ENCODE peak calls at places on chromosomes 6 and 20, in four cellular contexts. M is prostate gland, X is spleen, C is thyroid gland. A is an unnamed sample.

GRCh38 chr6:108739496-108740330 is 108.5 kb upstream of the ARMC2 start:
- DNase-seq in M (peak; percentile 51), X (no peak), C (no peak), A (no peak)

GRCh38 chr20:63648190-63648589 is 5.0 kb downstream of the STMN3 start:
- DNase-seq in M (no peak), X (no peak), C (no peak), A (no peak)

GRCh38 chr6:10518461-10519216 is 2.5 kb upstream of the GCNT2 start:
- DNase-seq in M (peak; percentile 41), X (no peak), C (no peak), A (no peak)

GRCh38 chr20:11195169-11195568 is 521.4 kb upstream of the JAG1 start:
- DNase-seq in M (no peak), X (no peak), C (peak; percentile 8), A (no peak)

GRCh38 chr6:54097753-54098152 is 13.5 kb upstream of the MLIP start:
- DNase-seq in M (no peak), X (no peak), C (no peak), A (no peak)

GRCh38 chr6:107757910-107758309 is 66.2 kb downstream of the SCML4 start:
- DNase-seq in M (no peak), X (no peak), C (no peak), A (no peak)

GRCh38 chr6:12115001-12115400 is 102.9 kb downstream of the HIVEP1 start:
- DNase-seq in M (no peak), X (no peak), C (no peak), A (no peak)

GRCh38 chr20:23638309-23638708 is 554 bp upstream of the CST3 start:
- DNase-seq in M (no peak), X (no peak), C (no peak), A (no peak)

GRCh38 chr20:35443003-35443402 is 5.0 kb upstream of the GDF5 start:
- DNase-seq in M (no peak), X (no peak), C (no peak), A (no peak)

GRCh38 chr6:29924731-29925130 is 17.6 kb upstream of the HLA-A start:
- DNase-seq in M (no peak), X (no peak), C (no peak), A (no peak)

GRCh38 chr6:106609699-106610098 is 19.6 kb downstream of the RTN4IP1 start:
- DNase-seq in M (no peak), X (no peak), C (peak; percentile 57), A (no peak)

GRCh38 chr6:144768676-144769599 is 483.8 kb downstream of the UTRN start:
- DNase-seq in M (no peak), X (no peak), C (no peak), A (no peak)

GRCh38 chr6:4802312-4802935 is 26.2 kb downstream of the CDYL start:
- DNase-seq in M (no peak), X (no peak), C (no peak), A (no peak)

GRCh38 chr20:20658871-20659415 is 53.5 kb downstream of the RALGAPA2 start:
- DNase-seq in M (no peak), X (no peak), C (no peak), A (no peak)

GRCh38 chr6:159351707-159352106 is 182.5 kb downstream of the FNDC1 start:
- DNase-seq in M (no peak), X (no peak), C (no peak), A (no peak)

GRCh38 chr6:150417899-150418824 is 49.4 kb downstream of the IYD start:
- DNase-seq in M (peak; percentile 55), X (no peak), C (peak; percentile 29), A (peak; percentile 42)

GRCh38 chr20:57908226-57908625 is 198.4 kb upstream of the PMEPA1 start:
- DNase-seq in M (no peak), X (no peak), C (no peak), A (no peak)

GRCh38 chr6:40492126-40492525 is 95.0 kb downstream of the LRFN2 start:
- DNase-seq in M (peak; percentile 5), X (no peak), C (peak; percentile 34), A (no peak)

GRCh38 chr6:16712931-16713484 is 48.3 kb downstream of the ATXN1 start:
- DNase-seq in M (peak; percentile 21), X (no peak), C (no peak), A (no peak)

DNA sequence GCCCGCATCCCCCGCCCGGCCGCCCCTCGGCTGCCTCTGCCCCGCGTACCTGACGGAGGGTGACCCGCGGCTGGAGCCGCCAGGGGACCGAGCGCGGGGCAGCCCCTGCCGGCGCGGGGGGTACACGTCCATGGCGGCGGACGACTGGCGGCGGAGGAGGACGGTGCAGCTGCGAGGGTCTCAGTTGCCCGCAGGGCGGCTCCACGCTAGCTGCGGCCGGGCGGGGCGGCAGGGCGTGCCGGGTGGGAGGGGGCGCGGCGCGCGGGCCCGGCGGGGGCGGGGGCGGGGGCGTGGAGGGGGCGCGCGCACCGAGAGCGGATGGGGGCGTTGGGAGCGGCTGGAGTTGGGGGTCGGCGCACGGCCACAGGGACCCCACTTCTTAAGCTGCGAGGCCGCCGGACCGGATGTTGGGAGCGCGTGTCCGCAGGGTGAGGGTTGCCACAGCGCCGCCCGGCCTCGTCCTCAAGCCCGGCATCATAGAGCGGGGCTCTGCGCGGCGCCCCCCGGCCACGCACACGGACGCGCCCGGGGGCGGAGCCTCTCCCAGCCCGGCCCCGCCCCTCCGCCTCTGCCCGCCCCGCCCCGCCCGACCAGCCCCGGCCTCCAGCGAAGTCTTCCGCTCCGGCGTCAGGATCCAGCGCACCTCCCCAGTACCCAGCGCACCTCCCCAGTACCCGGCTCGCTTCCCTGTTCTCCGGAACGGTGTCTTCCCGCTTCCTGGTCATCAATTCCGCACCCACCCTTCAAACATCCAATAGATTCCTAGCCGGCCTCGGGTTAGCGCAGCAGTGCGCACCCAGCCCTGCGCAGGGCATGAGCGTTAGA is at the start of gene DNAAF9:
- DNase-seq in M (peak; percentile 76), X (peak; percentile 92), C (peak; percentile 75), A (peak; percentile 81)
- TF ChIP-seq POLR2A in M (peak; percentile 52), X (no peak), C (no peak), A (no peak)

DNA sequence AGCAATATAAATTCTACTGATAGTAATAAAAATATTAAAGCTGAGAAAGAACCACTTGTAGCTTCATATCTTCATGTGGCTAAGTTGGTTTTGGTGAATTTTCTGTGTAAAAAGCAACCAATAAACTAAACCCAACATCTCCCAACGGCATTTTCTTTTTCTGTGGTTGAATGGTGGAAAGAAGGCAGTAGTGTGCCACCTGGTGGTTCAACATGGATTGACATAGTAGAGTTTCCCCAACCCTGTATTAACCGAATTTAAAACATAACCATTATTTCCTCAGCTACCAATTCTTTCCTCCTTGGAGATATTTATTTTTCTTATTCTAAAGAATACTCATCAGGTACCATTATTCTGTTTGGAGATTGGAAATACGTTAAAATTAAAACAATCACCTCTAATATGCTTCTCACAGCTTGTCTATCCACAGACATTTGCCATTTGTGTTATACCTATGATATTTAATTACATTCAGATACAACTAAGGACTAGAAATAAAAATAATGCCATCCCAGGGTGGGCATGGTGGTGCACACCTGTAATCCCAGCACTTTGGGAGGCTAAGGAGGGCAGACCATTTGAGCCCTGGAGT is 117.1 kb upstream of the EEF1E1 start:
- DNase-seq in M (peak; percentile 25), X (no peak), C (peak; percentile 37), A (peak; percentile 15)
- TF ChIP-seq POLR2A in M (no peak), X (no peak), C (no peak), A (no peak)

GRCh38 chr20:25223179-25223661 is 24.7 kb upstream of the PYGB start:
- DNase-seq in M (no peak), X (no peak), C (no peak), A (no peak)
- TF ChIP-seq POLR2A in M (no peak), X (no peak), C (no peak), A (no peak)

GRCh38 chr6:34414999-34415858 is 10.6 kb downstream of the RPS10 start:
- DNase-seq in M (peak; percentile 74), X (no peak), C (peak; percentile 69), A (no peak)

GRCh38 chr6:34418367-34418766 is 7.5 kb downstream of the RPS10 start:
- DNase-seq in M (no peak), X (no peak), C (no peak), A (no peak)

GRCh38 chr6:34412054-34412453 is 13.8 kb downstream of the RPS10 start:
- DNase-seq in M (no peak), X (no peak), C (no peak), A (no peak)

GRCh38 chr6:34412643-34413214 is 13.1 kb downstream of the RPS10 start:
- DNase-seq in M (no peak), X (no peak), C (no peak), A (no peak)

DNA sequence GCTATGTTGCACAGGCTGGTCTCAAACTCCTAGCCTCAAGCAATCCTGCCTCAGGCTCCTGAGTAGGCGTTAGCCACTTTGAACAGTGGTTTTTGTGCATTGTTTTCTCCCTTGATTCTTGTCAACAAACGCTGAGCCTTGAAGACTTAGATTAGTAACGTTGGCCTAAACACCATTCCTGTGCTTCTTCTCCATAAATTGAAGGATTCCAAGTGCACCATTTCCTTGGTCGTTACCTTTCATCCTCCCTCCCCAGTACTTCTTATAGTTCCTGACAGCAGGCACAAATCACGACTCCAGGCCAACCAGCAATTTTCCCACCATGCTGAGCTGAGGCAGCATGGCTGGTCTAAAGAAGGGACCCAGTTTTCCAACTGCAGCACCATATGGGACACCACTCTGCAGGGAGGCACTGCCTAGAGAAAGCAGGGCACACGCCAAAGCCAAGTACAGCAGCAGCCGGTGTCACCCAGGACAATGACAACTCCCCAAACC is 8.9 kb downstream of the RPS10 start:
- DNase-seq in M (no peak), X (no peak), C (no peak), A (no peak)
- TF ChIP-seq POLR2A in M (no peak), X (no peak), C (no peak), A (no peak)

DNA sequence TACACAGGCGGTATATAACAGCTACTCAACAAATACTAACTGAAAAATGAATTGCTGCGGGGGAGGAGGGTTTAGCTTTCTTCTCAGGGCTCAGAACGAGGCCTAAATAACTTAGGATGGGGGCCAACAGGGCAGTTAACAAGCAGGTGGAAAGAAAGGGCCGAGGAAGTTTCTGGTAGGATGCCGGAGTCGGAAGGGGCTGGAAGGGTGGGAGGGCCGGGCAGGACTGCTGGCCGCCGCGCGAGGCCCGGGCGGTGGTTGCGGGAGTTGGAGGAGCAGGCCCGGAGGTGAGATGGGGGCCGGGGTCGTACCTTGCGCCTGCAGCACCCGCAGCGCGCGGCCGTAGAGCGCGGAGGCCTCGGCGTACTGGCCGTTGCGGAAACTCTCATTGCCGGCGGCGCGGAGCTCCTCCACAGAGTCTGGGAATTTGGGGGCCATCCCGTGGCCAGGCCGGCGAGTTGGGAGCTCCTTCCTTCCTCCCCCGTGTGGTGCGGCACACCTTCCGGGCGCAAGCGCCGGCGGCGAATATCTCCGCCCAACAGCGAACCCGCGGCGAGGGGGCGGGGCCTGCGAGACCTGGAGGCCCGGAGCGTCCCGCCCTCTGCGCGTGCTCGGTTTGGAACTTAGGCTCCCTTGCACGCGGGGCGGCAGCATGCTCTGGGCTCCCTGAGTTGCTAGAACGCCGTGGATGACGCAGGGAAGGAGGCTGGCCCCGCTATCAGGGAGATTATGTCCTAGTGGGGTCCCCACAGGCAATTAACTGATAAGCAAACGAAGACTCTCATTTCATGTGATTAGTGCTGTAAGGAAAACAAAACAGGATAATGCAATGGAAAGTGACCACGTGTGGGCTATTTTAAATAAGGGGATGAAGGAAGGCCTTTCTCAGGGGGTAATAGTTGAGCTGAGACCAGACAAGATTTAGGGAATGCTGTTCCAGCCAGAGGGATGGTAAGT is at the start of gene TOMM34:
- DNase-seq in M (peak; percentile 94), X (peak; percentile 99), C (peak; percentile 97), A (peak; percentile 94)
- TF ChIP-seq POLR2A in M (peak; percentile 89), X (no peak), C (peak; percentile 9), A (peak; percentile 76)

A was measured in GM12891.